ENCODE peak calls at places on chromosome 11, in eight cellular contexts. R is lower lobe of right lung, K is bronchial epithelial cell, I is AG04449, J is fibroblast of lung, W is AG10803, Q is fibroblast of the aortic adventitia, A is psoas muscle. E is an unnamed sample.

GRCh38 chr11:60305906-60306619 is 21.0 kb upstream of the MS4A6E start:
- DNase-seq in R (no peak), K (peak), I (no peak), J (no peak), W (no peak), Q (no peak), A (no peak), E (no peak)

GRCh38 chr11:113006916-113007445 is 45.8 kb downstream of the NCAM1 start:
- DNase-seq in R (no peak), K (no peak), I (no peak), J (peak), W (no peak), Q (no peak), A (no peak), E (no peak)

GRCh38 chr11:102824541-102824940 is 18.9 kb downstream of the MMP3 start:
- DNase-seq in R (no peak), K (peak), I (no peak), J (no peak), W (peak), Q (no peak), A (no peak), E (no peak)

GRCh38 chr11:10892250-10892649 is 34.4 kb upstream of the ZBED5 start:
- DNase-seq in R (no peak), K (no peak), I (no peak), J (no peak), W (no peak), Q (no peak), A (no peak), E (no peak)

GRCh38 chr11:94417386-94417987 is 16.3 kb upstream of the GPR83 start:
- DNase-seq in R (no peak), K (peak), I (peak), J (peak), W (peak), Q (peak), A (no peak), E (peak)

GRCh38 chr11:23021287-23021863 is 161.1 kb upstream of the CCDC179 start:
- DNase-seq in R (no peak), K (peak), I (no peak), J (peak), W (peak), Q (peak), A (no peak), E (no peak)

GRCh38 chr11:134503596-134503995 is 91.6 kb upstream of the B3GAT1 start:
- DNase-seq in R (no peak), K (no peak), I (no peak), J (no peak), W (no peak), Q (no peak), A (no peak), E (no peak)

GRCh38 chr11:130415719-130416536 is 12.5 kb downstream of the ADAMTS8 start:
- DNase-seq in R (no peak), K (no peak), I (no peak), J (peak), W (no peak), Q (no peak), A (no peak), E (no peak)

GRCh38 chr11:105937331-105937730 is 84.7 kb downstream of the MSANTD4 start:
- DNase-seq in R (no peak), K (peak), I (no peak), J (peak), W (no peak), Q (peak), A (no peak), E (no peak)

GRCh38 chr11:12687740-12688139 is 13.5 kb downstream of the TEAD1 start:
- DNase-seq in R (no peak), K (no peak), I (no peak), J (no peak), W (no peak), Q (no peak), A (no peak), E (no peak)

GRCh38 chr11:78564037-78564888 is 10.4 kb downstream of the NARS2 start:
- DNase-seq in R (no peak), K (peak), I (no peak), J (peak), W (peak), Q (peak), A (no peak), E (peak)

GRCh38 chr11:122751298-122752070 is 86.8 kb upstream of the CRTAM start:
- DNase-seq in R (no peak), K (no peak), I (no peak), J (peak), W (peak), Q (peak), A (no peak), E (no peak)

GRCh38 chr11:66867425-66868040 is 10.7 kb downstream of the LRFN4 start:
- DNase-seq in R (no peak), K (no peak), I (no peak), J (no peak), W (no peak), Q (no peak), A (no peak), E (no peak)

GRCh38 chr11:13091373-13091772 is 82.3 kb downstream of the RASSF10 start:
- DNase-seq in R (no peak), K (peak), I (no peak), J (no peak), W (no peak), Q (no peak), A (no peak), E (no peak)

GRCh38 chr11:97461934-97462333 is 1072.1 kb downstream of the JRKL start:
- DNase-seq in R (no peak), K (no peak), I (no peak), J (no peak), W (no peak), Q (no peak), A (no peak), E (no peak)

GRCh38 chr11:72719551-72719950 is 32.7 kb downstream of the ARAP1 start:
- DNase-seq in R (no peak), K (no peak), I (no peak), J (no peak), W (no peak), Q (no peak), A (no peak), E (no peak)

GRCh38 chr11:23789200-23789853 is 707.5 kb upstream of the LUZP2 start:
- DNase-seq in R (no peak), K (no peak), I (no peak), J (no peak), W (no peak), Q (no peak), A (no peak), E (no peak)

GRCh38 chr11:23423119-23423518 is 562.8 kb upstream of the CCDC179 start:
- DNase-seq in R (no peak), K (no peak), I (peak), J (peak), W (peak), Q (no peak), A (no peak), E (no peak)

GRCh38 chr11:17939542-17939941 is 73.3 kb downstream of the SERGEF start:
- DNase-seq in R (no peak), K (no peak), I (no peak), J (no peak), W (no peak), Q (no peak), A (no peak), E (no peak)

GRCh38 chr11:65066805-65067291 is 8.5 kb upstream of the NAALADL1 start:
- DNase-seq in R (no peak), K (no peak), I (no peak), J (no peak), W (no peak), Q (no peak), A (no peak), E (no peak)

GRCh38 chr11:125404811-125405481 is 91.1 kb downstream of the FEZ1 start:
- DNase-seq in R (peak), K (peak), I (no peak), J (peak), W (peak), Q (peak), A (peak), E (no peak)

GRCh38 chr11:70716986-70717775 is 318.9 kb downstream of the CTTN start:
- DNase-seq in R (peak), K (no peak), I (no peak), J (peak), W (no peak), Q (no peak), A (no peak), E (no peak)

GRCh38 chr11:129372609-129373488 is 2.8 kb upstream of the BARX2 start:
- DNase-seq in R (peak), K (no peak), I (no peak), J (no peak), W (no peak), Q (no peak), A (peak), E (no peak)

GRCh38 chr11:88603499-88603898 is 266.0 kb upstream of the CTSC start:
- DNase-seq in R (no peak), K (no peak), I (no peak), J (peak), W (peak), Q (peak), A (no peak), E (no peak)

GRCh38 chr11:6538456-6538855 is 41.4 kb downstream of the DNHD1 start:
- DNase-seq in R (no peak), K (no peak), I (no peak), J (no peak), W (no peak), Q (no peak), A (no peak), E (no peak)

GRCh38 chr11:12516387-12517110 is 139.2 kb downstream of the PARVA start:
- DNase-seq in R (no peak), K (no peak), I (no peak), J (no peak), W (no peak), Q (no peak), A (peak), E (no peak)

GRCh38 chr11:115145316-115145715 is 358.9 kb downstream of the CADM1 start:
- DNase-seq in R (no peak), K (no peak), I (no peak), J (no peak), W (no peak), Q (no peak), A (no peak), E (no peak)

GRCh38 chr11:84398017-84398626 is 1112.0 kb upstream of the CCDC90B start:
- DNase-seq in R (no peak), K (peak), I (no peak), J (peak), W (peak), Q (peak), A (no peak), E (peak)

GRCh38 chr11:126124284-126124683 is 61.6 kb upstream of the CDON start:
- DNase-seq in R (no peak), K (no peak), I (no peak), J (no peak), W (no peak), Q (no peak), A (no peak), E (no peak)

GRCh38 chr11:72641900-72642814 is 32.1 kb downstream of the PDE2A start:
- DNase-seq in R (peak), K (no peak), I (no peak), J (peak), W (peak), Q (no peak), A (peak), E (no peak)

GRCh38 chr11:134956461-134957209 is 544.6 kb upstream of the B3GAT1 start:
- DNase-seq in R (no peak), K (no peak), I (no peak), J (no peak), W (no peak), Q (no peak), A (no peak), E (no peak)

GRCh38 chr11:135033545-135033944 is 621.5 kb upstream of the B3GAT1 start:
- DNase-seq in R (no peak), K (no peak), I (no peak), J (peak), W (no peak), Q (no peak), A (no peak), E (no peak)

GRCh38 chr11:27485930-27486773 is 13.6 kb upstream of the LGR4 start:
- DNase-seq in R (no peak), K (peak), I (no peak), J (peak), W (peak), Q (peak), A (no peak), E (no peak)

GRCh38 chr11:45852712-45853101 is 5.4 kb downstream of the CRY2 start:
- DNase-seq in R (no peak), K (no peak), I (no peak), J (no peak), W (no peak), Q (no peak), A (no peak), E (no peak)

GRCh38 chr11:67698247-67698646 is 23.8 kb upstream of the ALDH3B2 start:
- DNase-seq in R (no peak), K (no peak), I (no peak), J (no peak), W (no peak), Q (no peak), A (no peak), E (no peak)

GRCh38 chr11:106875013-106875412 is 143.3 kb downstream of the GUCY1A2 start:
- DNase-seq in R (no peak), K (peak), I (no peak), J (peak), W (no peak), Q (peak), A (no peak), E (no peak)

GRCh38 chr11:64268687-64269379 is 15.6 kb downstream of the BAD start:
- DNase-seq in R (peak), K (peak), I (no peak), J (peak), W (peak), Q (peak), A (peak), E (no peak)

DNA sequence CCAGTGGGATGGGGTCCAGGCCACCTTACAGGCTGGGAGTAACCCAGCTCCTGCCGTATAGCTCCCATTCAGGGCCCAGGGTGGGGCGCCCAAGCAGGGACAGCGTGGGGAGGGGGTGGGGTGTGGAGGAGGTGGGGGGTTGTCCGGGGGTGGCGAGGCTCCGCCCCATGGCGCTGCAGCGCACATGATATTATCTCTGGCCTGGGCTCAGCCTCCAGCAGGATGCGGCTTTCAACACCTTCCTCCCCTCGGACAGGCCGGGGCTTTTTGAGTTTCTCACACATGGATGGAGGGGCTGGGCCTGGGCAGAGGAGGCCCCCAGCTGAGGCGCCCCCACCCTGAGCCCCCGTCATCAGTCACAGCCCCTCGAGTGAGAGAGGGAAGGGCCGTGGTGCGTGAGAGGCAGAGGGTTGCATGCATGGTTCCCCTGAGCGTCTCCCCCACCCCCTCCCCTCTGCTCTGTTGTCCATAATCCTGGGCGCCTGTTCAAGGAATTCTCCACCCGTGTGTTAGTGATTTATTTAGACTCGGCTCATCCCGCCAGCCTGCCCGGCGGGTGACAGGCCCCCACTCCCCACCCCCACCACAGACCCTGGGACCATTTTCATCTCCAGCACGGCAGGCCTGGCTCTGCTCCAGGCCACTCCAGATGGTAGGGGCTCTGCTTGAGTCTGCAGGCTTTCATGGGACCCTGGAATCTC is 44.9 kb downstream of the WNT11 start:
- DNase-seq in R (peak), K (no peak), I (no peak), J (no peak), W (peak), Q (peak), A (no peak), E (no peak)
- H3K4me3 ChIP-seq in R (no peak), K (no peak), I (peak), J (no peak), W (peak), Q (no peak), A (peak), E (no peak)

GRCh38 chr11:44113572-44113971 is 18.1 kb downstream of the EXT2 start:
- DNase-seq in R (no peak), K (no peak), I (no peak), J (no peak), W (no peak), Q (no peak), A (no peak), E (no peak)

GRCh38 chr11:44108260-44108659 is 12.8 kb downstream of the EXT2 start:
- DNase-seq in R (no peak), K (no peak), I (no peak), J (no peak), W (no peak), Q (no peak), A (no peak), E (no peak)

GRCh38 chr11:44113018-44113417 is 17.5 kb downstream of the EXT2 start:
- DNase-seq in R (no peak), K (no peak), I (no peak), J (no peak), W (no peak), Q (no peak), A (no peak), E (no peak)

GRCh38 chr11:44112083-44112865 is 16.8 kb downstream of the EXT2 start:
- DNase-seq in R (no peak), K (peak), I (peak), J (peak), W (peak), Q (peak), A (peak), E (no peak)

DNA sequence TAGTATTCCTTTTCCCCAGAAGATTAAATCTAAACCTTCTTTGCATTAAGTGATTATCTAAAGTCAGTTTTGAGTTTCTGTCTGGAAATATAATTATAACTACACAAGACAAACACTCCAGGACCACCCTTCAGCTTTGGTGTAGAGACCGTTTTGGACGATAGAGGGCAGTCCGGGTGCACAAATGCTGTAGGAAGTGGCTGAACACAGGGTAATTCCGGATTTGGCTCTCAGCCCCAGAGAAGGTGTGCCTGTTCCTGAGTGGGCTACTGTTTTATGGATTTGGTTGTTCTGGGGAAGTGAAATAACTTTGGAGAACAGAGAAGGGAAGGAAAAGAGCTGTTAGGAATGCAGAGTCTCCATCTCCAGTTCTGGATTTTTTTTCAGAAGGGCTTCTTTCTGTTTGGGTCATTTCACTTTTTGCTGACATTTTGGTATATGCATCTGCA is 14.8 kb downstream of the EXT2 start:
- DNase-seq in R (no peak), K (peak), I (no peak), J (peak), W (peak), Q (peak), A (peak), E (no peak)
- TF ChIP-seq CTCF in R (peak), K (peak), I (peak), J (peak), W (peak), Q (peak), A (peak), E (peak)

DNA sequence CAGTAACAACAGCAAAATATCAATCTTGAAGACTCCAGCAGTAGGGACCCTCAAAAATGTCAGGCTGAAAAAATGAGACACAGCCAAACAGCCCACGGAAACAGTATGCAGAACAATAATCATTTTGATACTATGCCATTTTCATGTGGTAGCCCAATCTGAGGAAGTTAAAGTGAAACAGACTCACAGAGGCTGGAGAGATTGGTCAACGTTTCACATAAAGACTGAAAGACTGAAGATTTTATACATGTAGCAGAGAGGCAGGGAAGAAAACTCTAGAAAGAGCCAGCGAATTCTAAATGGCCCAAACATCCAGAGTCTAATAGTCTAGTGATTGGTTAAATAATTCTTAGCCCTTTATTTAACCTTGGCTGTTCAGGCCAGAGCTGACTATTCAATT is 49.4 kb downstream of the MAML2 start:
- DNase-seq in R (no peak), K (no peak), I (no peak), J (peak), W (peak), Q (peak), A (no peak), E (no peak)
- H3K4me3 ChIP-seq in R (no peak), K (no peak), I (no peak), J (no peak), W (peak), Q (peak), A (peak), E (no peak)

DNA sequence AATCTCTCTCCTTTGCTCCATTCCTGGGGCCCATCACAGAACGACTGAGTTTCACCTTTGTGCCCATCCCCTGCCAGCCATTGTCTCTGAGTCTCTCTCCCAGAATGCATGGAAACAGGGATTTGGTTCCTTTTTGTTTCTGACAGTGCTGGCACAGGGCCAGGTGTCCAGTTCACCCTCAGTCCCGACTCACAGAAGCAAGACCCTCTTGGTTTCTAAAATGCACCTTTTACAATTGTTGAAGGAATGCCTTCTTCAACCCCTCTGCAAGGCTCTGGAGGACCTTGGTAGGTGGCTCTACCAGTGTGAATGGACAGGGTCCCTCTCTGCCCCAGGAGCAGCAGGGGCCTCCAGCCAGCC is 5.1 kb upstream of the MYEOV start:
- DNase-seq in R (no peak), K (no peak), I (no peak), J (no peak), W (no peak), Q (no peak), A (no peak), E (no peak)
- TF ChIP-seq CTCF in R (no peak), K (no peak), I (no peak), J (no peak), W (no peak), Q (no peak), A (no peak), E (no peak)

GRCh38 chr11:96054870-96055705 is 131.2 kb upstream of the MTMR2 start:
- DNase-seq in R (no peak), K (peak), I (no peak), J (peak), W (peak), Q (peak), A (no peak), E (no peak)
- H3K4me3 ChIP-seq in R (no peak), K (no peak), I (no peak), J (no peak), W (no peak), Q (no peak), A (no peak), E (no peak)

GRCh38 chr11:87173185-87174039 is 135.7 kb downstream of the TMEM135 start:
- DNase-seq in R (no peak), K (peak), I (peak), J (peak), W (peak), Q (peak), A (no peak), E (peak)
- TF ChIP-seq CTCF in R (no peak), K (no peak), I (no peak), J (no peak), W (no peak), Q (no peak), A (no peak), E (no peak)

GRCh38 chr11:47715082-47715669 is at the start of gene AGBL2:
- DNase-seq in R (peak), K (peak), I (no peak), J (peak), W (peak), Q (peak), A (peak), E (no peak)
- H3K4me3 ChIP-seq in R (peak), K (peak), I (peak), J (peak), W (peak), Q (peak), A (peak), E (peak)

E was measured in AG09309.